ENCODE peak calls at places on chromosomes 2 and 18, in five cellular contexts. One of them, this sample, is unnamed.

GRCh38 chr2:97645112-97645699 is 656 bp upstream of the COX5B start:
- DNase-seq in KG1: peak; percentile 54
- DNase-seq in activated T-cell treated with anti-CD3 and anti-CD28 coated beads for 1 hour: no peak
- DNase-seq in DMS153: peak; percentile 31
- DNase-seq in endothelial cell: peak; percentile 33
- DNase-seq in this sample: peak; percentile 28

GRCh38 chr2:64434039-64434657 is 19.8 kb upstream of the LGALSL start:
- DNase-seq in endothelial cell: no peak
- DNase-seq in KG1: no peak
- DNase-seq in activated T-cell treated with anti-CD3 and anti-CD28 coated beads for 1 hour: no peak
- DNase-seq in DMS153: no peak
- DNase-seq in this sample: no peak

GRCh38 chr2:217151509-217152206 is 291.8 kb upstream of the TNP1 start:
- DNase-seq in activated T-cell treated with anti-CD3 and anti-CD28 coated beads for 1 hour: no peak
- DNase-seq in DMS153: no peak
- DNase-seq in KG1: no peak
- DNase-seq in endothelial cell: no peak
- DNase-seq in this sample: no peak

GRCh38 chr2:193963472-193964119 is 1693.4 kb upstream of the SLC39A10 start:
- DNase-seq in activated T-cell treated with anti-CD3 and anti-CD28 coated beads for 1 hour: no peak
- DNase-seq in endothelial cell: peak; percentile 47
- DNase-seq in DMS153: no peak
- DNase-seq in KG1: peak; percentile 6
- DNase-seq in this sample: peak; percentile 24

GRCh38 chr18:14189858-14190257 is 57.6 kb upstream of the ZNF519 start:
- DNase-seq in activated T-cell treated with anti-CD3 and anti-CD28 coated beads for 1 hour: no peak
- DNase-seq in endothelial cell: no peak
- DNase-seq in DMS153: no peak
- DNase-seq in KG1: no peak
- DNase-seq in this sample: no peak

GRCh38 chr18:13914170-13914569 is 1.2 kb downstream of the MC2R start:
- DNase-seq in activated T-cell treated with anti-CD3 and anti-CD28 coated beads for 1 hour: no peak
- DNase-seq in endothelial cell: no peak
- DNase-seq in DMS153: no peak
- DNase-seq in KG1: no peak
- DNase-seq in this sample: no peak

GRCh38 chr18:75070235-75070624 is 138.7 kb downstream of the PTGR3 start:
- DNase-seq in activated T-cell treated with anti-CD3 and anti-CD28 coated beads for 1 hour: no peak
- DNase-seq in KG1: no peak
- DNase-seq in DMS153: no peak
- DNase-seq in endothelial cell: no peak
- DNase-seq in this sample: no peak

GRCh38 chr18:26489881-26490280 is 58.5 kb downstream of the KCTD1 start:
- DNase-seq in activated T-cell treated with anti-CD3 and anti-CD28 coated beads for 1 hour: no peak
- DNase-seq in endothelial cell: no peak
- DNase-seq in DMS153: no peak
- DNase-seq in KG1: no peak
- DNase-seq in this sample: no peak

GRCh38 chr2:145789636-145790035 is 1269.7 kb upstream of the ZEB2 start:
- DNase-seq in endothelial cell: no peak
- DNase-seq in activated T-cell treated with anti-CD3 and anti-CD28 coated beads for 1 hour: no peak
- DNase-seq in KG1: no peak
- DNase-seq in DMS153: no peak
- DNase-seq in this sample: no peak

GRCh38 chr2:233112261-233113113 is 52.3 kb downstream of the INPP5D start:
- DNase-seq in DMS153: no peak
- DNase-seq in activated T-cell treated with anti-CD3 and anti-CD28 coated beads for 1 hour: no peak
- DNase-seq in KG1: no peak
- DNase-seq in endothelial cell: no peak
- DNase-seq in this sample: no peak

GRCh38 chr2:175366814-175367213 is 185.3 kb upstream of the ATP5MC3 start:
- DNase-seq in endothelial cell: peak; percentile 60
- DNase-seq in KG1: peak; percentile 20
- DNase-seq in DMS153: peak; percentile 23
- DNase-seq in activated T-cell treated with anti-CD3 and anti-CD28 coated beads for 1 hour: no peak
- DNase-seq in this sample: peak; percentile 68

This sample was measured in NCI-H1092 treated with DMSO at 0.1 percent for 48 hours.